ENCODE peak calls at places on chromosomes 16 and 17, in five cellular contexts. One of them, this sample, is unnamed.

GRCh38 chr17:77312786-77313599 is 172.2 kb downstream of the SEC14L1 start:
- DNase-seq in epithelial cell of esophagus: no peak
- DNase-seq in HFFc6: peak
- DNase-seq in astrocyte of the spinal cord: peak
- DNase-seq in hepatocyte: peak
- DNase-seq in this sample: peak

GRCh38 chr17:48488548-48489106 is 42.2 kb downstream of the HOXB1 start:
- DNase-seq in HFFc6: no peak
- DNase-seq in astrocyte of the spinal cord: no peak
- DNase-seq in epithelial cell of esophagus: no peak
- DNase-seq in hepatocyte: peak
- DNase-seq in this sample: peak

GRCh38 chr16:53457670-53458069 is 23.4 kb downstream of the RBL2 start:
- DNase-seq in HFFc6: no peak
- DNase-seq in hepatocyte: no peak
- DNase-seq in epithelial cell of esophagus: no peak
- DNase-seq in astrocyte of the spinal cord: peak
- DNase-seq in this sample: no peak

GRCh38 chr16:82146957-82147356 is 23.1 kb downstream of the MPHOSPH6 start:
- DNase-seq in HFFc6: no peak
- DNase-seq in epithelial cell of esophagus: no peak
- DNase-seq in hepatocyte: no peak
- DNase-seq in astrocyte of the spinal cord: no peak
- DNase-seq in this sample: no peak

GRCh38 chr17:50626037-50626574 is 8.6 kb upstream of the ABCC3 start:
- DNase-seq in astrocyte of the spinal cord: peak
- DNase-seq in hepatocyte: peak
- DNase-seq in HFFc6: peak
- DNase-seq in epithelial cell of esophagus: peak
- DNase-seq in this sample: peak

GRCh38 chr16:30377812-30378235 is 3.2 kb downstream of the MYL11 start:
- DNase-seq in hepatocyte: peak
- DNase-seq in HFFc6: peak
- DNase-seq in astrocyte of the spinal cord: peak
- DNase-seq in epithelial cell of esophagus: peak
- DNase-seq in this sample: peak

GRCh38 chr16:86509759-86510464 is 415 bp upstream of the FOXF1 start:
- DNase-seq in astrocyte of the spinal cord: peak
- DNase-seq in epithelial cell of esophagus: no peak
- DNase-seq in HFFc6: peak
- DNase-seq in hepatocyte: peak
- DNase-seq in this sample: peak

GRCh38 chr16:26301516-26301915 is 609.8 kb downstream of the HS3ST4 start:
- DNase-seq in hepatocyte: no peak
- DNase-seq in HFFc6: no peak
- DNase-seq in astrocyte of the spinal cord: no peak
- DNase-seq in epithelial cell of esophagus: no peak
- DNase-seq in this sample: no peak

GRCh38 chr16:73166394-73166971 is 118.6 kb upstream of the ZFHX3 start:
- DNase-seq in epithelial cell of esophagus: no peak
- DNase-seq in HFFc6: no peak
- DNase-seq in astrocyte of the spinal cord: no peak
- DNase-seq in hepatocyte: no peak
- DNase-seq in this sample: peak

GRCh38 chr16:85176541-85177447 is 64.5 kb upstream of the CIBAR2 start:
- DNase-seq in hepatocyte: no peak
- DNase-seq in astrocyte of the spinal cord: no peak
- DNase-seq in epithelial cell of esophagus: no peak
- DNase-seq in HFFc6: no peak
- DNase-seq in this sample: no peak

GRCh38 chr17:82551779-82552457 is 32.4 kb downstream of the FOXK2 start:
- DNase-seq in epithelial cell of esophagus: peak
- DNase-seq in astrocyte of the spinal cord: peak
- DNase-seq in hepatocyte: peak
- DNase-seq in HFFc6: peak
- DNase-seq in this sample: peak

GRCh38 chr16:67446968-67447507 is 16.1 kb downstream of the HSD11B2 start:
- DNase-seq in HFFc6: no peak
- DNase-seq in epithelial cell of esophagus: no peak
- DNase-seq in astrocyte of the spinal cord: no peak
- DNase-seq in hepatocyte: no peak
- DNase-seq in this sample: no peak

GRCh38 chr17:29091591-29092291 is 48.8 kb downstream of the PIPOX start:
- DNase-seq in astrocyte of the spinal cord: no peak
- DNase-seq in epithelial cell of esophagus: peak
- DNase-seq in HFFc6: no peak
- DNase-seq in hepatocyte: no peak
- DNase-seq in this sample: no peak

GRCh38 chr17:53336281-53336680 is 486.4 kb upstream of the KIF2B start:
- DNase-seq in HFFc6: no peak
- DNase-seq in astrocyte of the spinal cord: peak
- DNase-seq in hepatocyte: no peak
- DNase-seq in epithelial cell of esophagus: peak
- DNase-seq in this sample: no peak

GRCh38 chr17:81703747-81704654 is 834 bp downstream of the MRPL12 start:
- DNase-seq in epithelial cell of esophagus: no peak
- DNase-seq in HFFc6: no peak
- DNase-seq in hepatocyte: no peak
- DNase-seq in astrocyte of the spinal cord: no peak
- DNase-seq in this sample: no peak

GRCh38 chr17:82822281-82822680 is 17.5 kb downstream of the ZNF750 start:
- DNase-seq in epithelial cell of esophagus: no peak
- DNase-seq in astrocyte of the spinal cord: no peak
- DNase-seq in HFFc6: no peak
- DNase-seq in hepatocyte: no peak
- DNase-seq in this sample: no peak

GRCh38 chr17:55660171-55660886 is 62.3 kb downstream of the TMEM100 start:
- DNase-seq in hepatocyte: peak
- DNase-seq in HFFc6: no peak
- DNase-seq in astrocyte of the spinal cord: no peak
- DNase-seq in epithelial cell of esophagus: no peak
- DNase-seq in this sample: peak

GRCh38 chr17:80035937-80036714 is at the start of gene CCDC40:
- DNase-seq in hepatocyte: peak
- DNase-seq in HFFc6: peak
- DNase-seq in epithelial cell of esophagus: peak
- DNase-seq in astrocyte of the spinal cord: peak
- DNase-seq in this sample: peak

GRCh38 chr16:73058221-73058615 is 10.3 kb upstream of the ZFHX3 start:
- DNase-seq in hepatocyte: peak
- DNase-seq in HFFc6: no peak
- DNase-seq in epithelial cell of esophagus: peak
- DNase-seq in astrocyte of the spinal cord: no peak
- DNase-seq in this sample: no peak

GRCh38 chr17:60091908-60092331 is 13.2 kb upstream of the HEATR6 start:
- DNase-seq in hepatocyte: no peak
- DNase-seq in epithelial cell of esophagus: peak
- DNase-seq in astrocyte of the spinal cord: peak
- DNase-seq in HFFc6: peak
- DNase-seq in this sample: peak

GRCh38 chr17:48294989-48295892 is 134.8 kb downstream of the SKAP1 start:
- DNase-seq in HFFc6: no peak
- DNase-seq in hepatocyte: no peak
- DNase-seq in astrocyte of the spinal cord: no peak
- DNase-seq in epithelial cell of esophagus: peak
- DNase-seq in this sample: peak

GRCh38 chr17:51258756-51259573 is 884 bp downstream of the MBTD1 start:
- DNase-seq in hepatocyte: peak
- DNase-seq in astrocyte of the spinal cord: no peak
- DNase-seq in HFFc6: no peak
- DNase-seq in epithelial cell of esophagus: no peak
- DNase-seq in this sample: peak

GRCh38 chr17:67492824-67493490 is 115.9 kb downstream of the PITPNC1 start:
- DNase-seq in HFFc6: no peak
- DNase-seq in epithelial cell of esophagus: no peak
- DNase-seq in astrocyte of the spinal cord: no peak
- DNase-seq in hepatocyte: no peak
- DNase-seq in this sample: no peak

GRCh38 chr17:10060526-10060925 is 137.9 kb downstream of the GAS7 start:
- DNase-seq in epithelial cell of esophagus: no peak
- DNase-seq in astrocyte of the spinal cord: no peak
- DNase-seq in hepatocyte: no peak
- DNase-seq in HFFc6: no peak
- DNase-seq in this sample: no peak

GRCh38 chr17:68867759-68868516 is 87.3 kb downstream of the ABCA8 start:
- DNase-seq in epithelial cell of esophagus: no peak
- DNase-seq in HFFc6: no peak
- DNase-seq in hepatocyte: no peak
- DNase-seq in astrocyte of the spinal cord: no peak
- DNase-seq in this sample: no peak

GRCh38 chr17:68865584-68865983 is 89.6 kb downstream of the ABCA8 start:
- DNase-seq in hepatocyte: no peak
- DNase-seq in HFFc6: no peak
- DNase-seq in epithelial cell of esophagus: no peak
- DNase-seq in astrocyte of the spinal cord: no peak
- DNase-seq in this sample: no peak

GRCh38 chr17:68860941-68861340 is 94.3 kb downstream of the ABCA8 start:
- DNase-seq in hepatocyte: no peak
- DNase-seq in epithelial cell of esophagus: no peak
- DNase-seq in astrocyte of the spinal cord: no peak
- DNase-seq in HFFc6: no peak
- DNase-seq in this sample: no peak

GRCh38 chr17:68861602-68862001 is 93.6 kb downstream of the ABCA8 start:
- DNase-seq in hepatocyte: no peak
- DNase-seq in epithelial cell of esophagus: peak
- DNase-seq in astrocyte of the spinal cord: no peak
- DNase-seq in HFFc6: no peak
- DNase-seq in this sample: peak

GRCh38 chr17:68863091-68863652 is 92.0 kb downstream of the ABCA8 start:
- DNase-seq in astrocyte of the spinal cord: no peak
- DNase-seq in HFFc6: no peak
- DNase-seq in epithelial cell of esophagus: no peak
- DNase-seq in hepatocyte: no peak
- DNase-seq in this sample: no peak
- TF ChIP-seq CTCF in astrocyte of the spinal cord: no peak
- TF ChIP-seq CTCF in HFFc6: peak
- TF ChIP-seq CTCF in epithelial cell of esophagus: peak
- TF ChIP-seq CTCF in hepatocyte: no peak
- TF ChIP-seq CTCF in this sample: no peak

GRCh38 chr17:78888911-78889496 is 14.0 kb downstream of the CEP295NL start:
- DNase-seq in astrocyte of the spinal cord: no peak
- DNase-seq in epithelial cell of esophagus: no peak
- DNase-seq in hepatocyte: no peak
- DNase-seq in HFFc6: no peak
- DNase-seq in this sample: no peak
- TF ChIP-seq CTCF in astrocyte of the spinal cord: no peak
- TF ChIP-seq CTCF in epithelial cell of esophagus: no peak
- TF ChIP-seq CTCF in hepatocyte: no peak
- TF ChIP-seq CTCF in HFFc6: no peak
- TF ChIP-seq CTCF in this sample: no peak

GRCh38 chr17:45893725-45894021 is 681 bp upstream of the MAPT start:
- DNase-seq in hepatocyte: no peak
- DNase-seq in HFFc6: no peak
- DNase-seq in epithelial cell of esophagus: no peak
- DNase-seq in astrocyte of the spinal cord: no peak
- DNase-seq in this sample: no peak

GRCh38 chr17:45886852-45887251 is 7.5 kb upstream of the MAPT start:
- DNase-seq in astrocyte of the spinal cord: no peak
- DNase-seq in hepatocyte: no peak
- DNase-seq in HFFc6: no peak
- DNase-seq in epithelial cell of esophagus: no peak
- DNase-seq in this sample: no peak

GRCh38 chr17:45894022-45894784 is at the start of gene MAPT:
- DNase-seq in epithelial cell of esophagus: peak
- DNase-seq in astrocyte of the spinal cord: peak
- DNase-seq in hepatocyte: peak
- DNase-seq in HFFc6: peak
- DNase-seq in this sample: peak

GRCh38 chr17:45888392-45888791 is 6.0 kb upstream of the MAPT start:
- DNase-seq in astrocyte of the spinal cord: no peak
- DNase-seq in HFFc6: no peak
- DNase-seq in epithelial cell of esophagus: no peak
- DNase-seq in hepatocyte: no peak
- DNase-seq in this sample: no peak

GRCh38 chr17:45889579-45889978 is 4.8 kb upstream of the MAPT start:
- DNase-seq in hepatocyte: no peak
- DNase-seq in HFFc6: no peak
- DNase-seq in astrocyte of the spinal cord: no peak
- DNase-seq in epithelial cell of esophagus: no peak
- DNase-seq in this sample: no peak
- TF ChIP-seq CTCF in hepatocyte: no peak
- TF ChIP-seq CTCF in HFFc6: peak
- TF ChIP-seq CTCF in astrocyte of the spinal cord: no peak
- TF ChIP-seq CTCF in epithelial cell of esophagus: peak
- TF ChIP-seq CTCF in this sample: no peak

GRCh38 chr17:73647767-73648542 is 3.7 kb upstream of the SDK2 start:
- DNase-seq in astrocyte of the spinal cord: no peak
- DNase-seq in HFFc6: no peak
- DNase-seq in hepatocyte: no peak
- DNase-seq in epithelial cell of esophagus: no peak
- DNase-seq in this sample: no peak

GRCh38 chr17:73648543-73648820 is 4.2 kb upstream of the SDK2 start:
- DNase-seq in hepatocyte: no peak
- DNase-seq in epithelial cell of esophagus: no peak
- DNase-seq in astrocyte of the spinal cord: no peak
- DNase-seq in HFFc6: no peak
- DNase-seq in this sample: no peak

GRCh38 chr17:73647331-73647730 is 3.1 kb upstream of the SDK2 start:
- DNase-seq in HFFc6: no peak
- DNase-seq in hepatocyte: no peak
- DNase-seq in astrocyte of the spinal cord: no peak
- DNase-seq in epithelial cell of esophagus: no peak
- DNase-seq in this sample: no peak

GRCh38 chr17:73645050-73645871 is 1.0 kb upstream of the SDK2 start:
- DNase-seq in epithelial cell of esophagus: peak
- DNase-seq in HFFc6: no peak
- DNase-seq in hepatocyte: peak
- DNase-seq in astrocyte of the spinal cord: peak
- DNase-seq in this sample: peak

DNA sequence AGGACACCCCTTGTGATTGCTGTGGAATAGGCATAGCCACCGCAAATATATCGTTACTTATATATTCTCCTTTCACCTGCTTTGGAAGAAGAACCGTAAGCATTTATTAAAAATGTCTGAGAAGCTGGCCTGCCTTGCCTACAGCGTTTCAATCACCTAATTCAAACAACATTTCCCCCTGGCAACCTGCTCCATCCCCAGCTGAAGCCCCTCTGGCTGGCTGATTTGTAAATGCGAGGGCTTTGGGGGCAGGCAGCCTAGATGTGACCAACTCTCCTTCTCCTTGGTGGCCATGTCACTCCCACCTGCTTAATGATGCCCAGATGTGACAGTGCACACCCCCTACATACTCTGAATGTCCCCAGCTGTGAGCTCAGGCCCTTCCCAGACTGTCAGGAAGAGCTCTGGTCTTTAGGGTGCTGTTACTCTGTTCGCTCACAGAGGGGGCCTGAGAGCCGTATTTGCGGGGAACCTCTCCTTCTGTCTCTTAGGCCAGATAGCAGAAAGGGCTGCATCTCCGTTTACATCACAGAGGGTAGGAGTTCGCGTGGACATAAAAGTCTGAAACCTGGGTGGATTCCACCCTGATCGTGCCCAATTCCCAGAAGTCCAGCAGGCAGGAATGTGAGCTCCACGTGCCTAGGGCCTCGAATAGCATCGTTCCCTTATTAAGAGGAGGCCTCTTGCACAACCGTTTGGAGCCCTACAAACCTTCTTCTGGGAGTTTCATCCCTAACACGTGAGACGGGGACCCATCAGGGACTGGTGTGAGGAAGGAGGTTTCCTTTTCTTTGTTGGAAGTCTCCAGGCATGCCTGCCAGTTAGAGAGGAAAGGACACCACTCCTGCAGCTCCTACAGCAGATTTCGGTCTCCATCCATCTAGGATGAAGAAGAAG is 2.4 kb upstream of the SDK2 start:
- DNase-seq in hepatocyte: peak
- DNase-seq in epithelial cell of esophagus: no peak
- DNase-seq in HFFc6: no peak
- DNase-seq in astrocyte of the spinal cord: no peak
- DNase-seq in this sample: no peak
- TF ChIP-seq CTCF in hepatocyte: peak
- TF ChIP-seq CTCF in epithelial cell of esophagus: no peak
- TF ChIP-seq CTCF in HFFc6: no peak
- TF ChIP-seq CTCF in astrocyte of the spinal cord: no peak
- TF ChIP-seq CTCF in this sample: no peak